ENCODE peak calls at places on chromosomes 6 and 20, in ten cellular contexts. U is NCI-H1092 treated with DMSO at 0.1 percent for 48 hours; D is omental fat pad; P is activated CD4-positive, alpha-beta T cell treated with anti-CD3 and anti-CD28 coated beads, Interleukin-2, amount 10 ng/mL, durations not matched to agents 7 days and 5 days; K is OCI-LY7; R is NCI-H2081; T is Calu3; X is neural crest cell; W is effector CD8-positive, alpha-beta T cell; E is NCI-H226. J is an unnamed sample.

GRCh38 chr20:2619961-2620595 is 32.4 kb upstream of the NOP56 start:
- DNase-seq in R (no peak), W (no peak), P (no peak), K (no peak), U (no peak), X (no peak), D (no peak), E (no peak), T (no peak), J (no peak)

GRCh38 chr6:33344771-33345697 is 27.5 kb upstream of the ZBTB22 start:
- DNase-seq in T (peak), E (peak), K (peak), W (peak), D (no peak), U (peak), P (peak), R (peak), X (no peak), J (no peak)

GRCh38 chr6:44045672-44046015 is 81.6 kb downstream of the MRPL14 start:
- DNase-seq in K (no peak), R (no peak), E (no peak), W (no peak), U (no peak), P (no peak), T (no peak), X (no peak), D (no peak), J (no peak)

GRCh38 chr20:48808382-48809034 is 19.3 kb downstream of the PREX1 start:
- DNase-seq in U (no peak), E (no peak), K (no peak), W (no peak), T (no peak), R (no peak), X (no peak), D (no peak), P (no peak), J (no peak)

GRCh38 chr6:149895702-149896310 is 2.1 kb downstream of the RAET1E start:
- DNase-seq in E (no peak), R (peak), P (peak), U (peak), T (peak), D (no peak), W (no peak), X (no peak), K (no peak), J (no peak)

GRCh38 chr6:6547111-6547879 is 41.2 kb upstream of the LY86 start:
- DNase-seq in P (peak), U (peak), W (peak), E (peak), X (peak), D (peak), T (peak), R (peak), K (peak), J (peak)

GRCh38 chr6:4756247-4756646 is 20.0 kb upstream of the CDYL start:
- DNase-seq in T (no peak), E (no peak), X (no peak), W (no peak), U (no peak), D (no peak), P (no peak), K (no peak), R (no peak), J (no peak)

GRCh38 chr6:35776364-35777215 is at the start of gene CLPSL2:
- DNase-seq in D (no peak), X (peak), W (no peak), E (no peak), P (no peak), K (no peak), T (peak), U (no peak), R (peak), J (no peak)

GRCh38 chr6:40962241-40962640 is 76.8 kb downstream of the UNC5CL start:
- DNase-seq in U (no peak), X (no peak), D (no peak), R (no peak), E (peak), W (no peak), T (peak), P (peak), K (no peak), J (no peak)

GRCh38 chr6:13709698-13710551 is 1.7 kb downstream of the RANBP9 start:
- DNase-seq in D (no peak), P (peak), X (no peak), T (no peak), R (peak), K (peak), E (peak), U (no peak), W (no peak), J (no peak)

J was measured in iPS DF 6.9.